ENCODE peak calls at places on chromosomes 1 and 21, in seven cellular contexts. P is CD8-positive, alpha-beta T cell; M is suprapubic skin; W is uterus; X is CD4-positive, CD25-positive, alpha-beta regulatory T cell; E is pancreas; Z is AG04450. I is an unnamed sample.

GRCh38 chr1:109482796-109483638 is 688 bp upstream of the ATXN7L2 start:
- DNase-seq in P (peak), M (no peak), W (peak), X (no peak), E (peak), Z (no peak), I (no peak)

GRCh38 chr1:32755098-32755809 is 52.7 kb upstream of the SYNC start:
- DNase-seq in P (no peak), M (no peak), W (no peak), X (no peak), E (no peak), Z (no peak), I (no peak)

GRCh38 chr1:93979718-93980319 is 70.6 kb upstream of the GCLM start:
- DNase-seq in P (no peak), M (no peak), W (peak), X (no peak), E (peak), Z (peak), I (no peak)

GRCh38 chr1:94798054-94798453 is 22.1 kb upstream of the SLC44A3 start:
- DNase-seq in P (no peak), M (no peak), W (no peak), X (no peak), E (no peak), Z (no peak), I (no peak)

GRCh38 chr1:12057382-12057781 is 5.7 kb upstream of the TNFRSF8 start:
- DNase-seq in P (no peak), M (no peak), W (no peak), X (no peak), E (no peak), Z (no peak), I (no peak)

GRCh38 chr21:41923641-41924342 is 30.0 kb downstream of the C2CD2 start:
- DNase-seq in P (no peak), M (no peak), W (peak), X (no peak), E (no peak), Z (no peak), I (no peak)

GRCh38 chr1:39046811-39047210 is 20.7 kb downstream of the NDUFS5 start:
- DNase-seq in P (no peak), M (peak), W (no peak), X (no peak), E (no peak), Z (no peak), I (no peak)

GRCh38 chr1:119711804-119712341 is at the start of gene PHGDH:
- DNase-seq in P (peak), M (peak), W (peak), X (no peak), E (peak), Z (peak), I (no peak)

GRCh38 chr1:65399003-65399402 is 21.5 kb upstream of the LEPR start:
- DNase-seq in P (no peak), M (no peak), W (no peak), X (no peak), E (no peak), Z (no peak), I (no peak)

GRCh38 chr1:211829343-211830054 is 1.1 kb downstream of the LPGAT1 start:
- DNase-seq in P (no peak), M (no peak), W (peak), X (no peak), E (peak), Z (no peak), I (no peak)

GRCh38 chr1:61053712-61054608 is 28.4 kb upstream of the NFIA start:
- DNase-seq in P (no peak), M (no peak), W (peak), X (no peak), E (peak), Z (no peak), I (no peak)

GRCh38 chr21:38965241-38965640 is 159.5 kb downstream of the ETS2 start:
- DNase-seq in P (no peak), M (no peak), W (no peak), X (no peak), E (no peak), Z (no peak), I (no peak)

GRCh38 chr21:41993744-41994143 is 16.4 kb downstream of the ZBTB21 start:
- DNase-seq in P (no peak), M (no peak), W (peak), X (no peak), E (no peak), Z (peak), I (no peak)

GRCh38 chr1:14977338-14977931 is 176.1 kb upstream of the TMEM51 start:
- DNase-seq in P (no peak), M (no peak), W (no peak), X (no peak), E (no peak), Z (no peak), I (no peak)

GRCh38 chr21:42112223-42112622 is 41.1 kb downstream of the UMODL1 start:
- DNase-seq in P (no peak), M (no peak), W (no peak), X (no peak), E (no peak), Z (no peak), I (no peak)

GRCh38 chr21:25080161-25080560 is 527.1 kb downstream of the MRPL39 start:
- DNase-seq in P (no peak), M (no peak), W (no peak), X (no peak), E (no peak), Z (no peak), I (no peak)

GRCh38 chr1:33183306-33183705 is 1.5 kb upstream of the TRIM62 start:
- DNase-seq in P (no peak), M (peak), W (no peak), X (no peak), E (no peak), Z (no peak), I (no peak)

GRCh38 chr1:234256359-234256758 is 116.9 kb upstream of the COA6 start:
- DNase-seq in P (no peak), M (no peak), W (no peak), X (no peak), E (no peak), Z (no peak), I (peak)

GRCh38 chr1:53678507-53678906 is 60.5 kb downstream of the GLIS1 start:
- DNase-seq in P (no peak), M (no peak), W (no peak), X (no peak), E (no peak), Z (no peak), I (no peak)

GRCh38 chr1:79633456-79633855 is 626.9 kb upstream of the ADGRL4 start:
- DNase-seq in P (no peak), M (no peak), W (no peak), X (no peak), E (no peak), Z (peak), I (peak)

GRCh38 chr1:29221296-29221695 is 9.4 kb downstream of the MECR start:
- DNase-seq in P (no peak), M (no peak), W (no peak), X (no peak), E (no peak), Z (no peak), I (no peak)

GRCh38 chr1:4150262-4150661 is 250.2 kb upstream of the C1orf174 start:
- DNase-seq in P (no peak), M (no peak), W (no peak), X (no peak), E (no peak), Z (no peak), I (no peak)

GRCh38 chr1:25820247-25821111 is 725 bp downstream of the MTFR1L start:
- DNase-seq in P (peak), M (no peak), W (no peak), X (peak), E (peak), Z (no peak), I (peak)

GRCh38 chr1:174215766-174216165 is 56.4 kb downstream of the RABGAP1L start:
- DNase-seq in P (no peak), M (no peak), W (no peak), X (no peak), E (no peak), Z (no peak), I (no peak)

GRCh38 chr1:27138927-27139326 is 16.0 kb downstream of the SLC9A1 start:
- DNase-seq in P (no peak), M (no peak), W (no peak), X (no peak), E (no peak), Z (no peak), I (no peak)

GRCh38 chr1:41840592-41841246 is 78.0 kb downstream of the HIVEP3 start:
- DNase-seq in P (no peak), M (no peak), W (no peak), X (no peak), E (no peak), Z (no peak), I (no peak)

GRCh38 chr1:45669379-45669778 is 17.0 kb downstream of the GPBP1L1 start:
- DNase-seq in P (no peak), M (no peak), W (no peak), X (no peak), E (no peak), Z (no peak), I (no peak)

GRCh38 chr1:169103002-169103401 is 3.5 kb upstream of the ATP1B1 start:
- DNase-seq in P (no peak), M (no peak), W (no peak), X (no peak), E (no peak), Z (no peak), I (no peak)

GRCh38 chr1:169100208-169100882 is 6.1 kb upstream of the ATP1B1 start:
- DNase-seq in P (no peak), M (no peak), W (no peak), X (no peak), E (no peak), Z (no peak), I (no peak)

GRCh38 chr1:169100883-169101214 is 5.6 kb upstream of the ATP1B1 start:
- DNase-seq in P (no peak), M (no peak), W (no peak), X (no peak), E (no peak), Z (no peak), I (no peak)

GRCh38 chr1:169103443-169103842 is 3.0 kb upstream of the ATP1B1 start:
- DNase-seq in P (no peak), M (no peak), W (no peak), X (no peak), E (peak), Z (no peak), I (no peak)

DNA sequence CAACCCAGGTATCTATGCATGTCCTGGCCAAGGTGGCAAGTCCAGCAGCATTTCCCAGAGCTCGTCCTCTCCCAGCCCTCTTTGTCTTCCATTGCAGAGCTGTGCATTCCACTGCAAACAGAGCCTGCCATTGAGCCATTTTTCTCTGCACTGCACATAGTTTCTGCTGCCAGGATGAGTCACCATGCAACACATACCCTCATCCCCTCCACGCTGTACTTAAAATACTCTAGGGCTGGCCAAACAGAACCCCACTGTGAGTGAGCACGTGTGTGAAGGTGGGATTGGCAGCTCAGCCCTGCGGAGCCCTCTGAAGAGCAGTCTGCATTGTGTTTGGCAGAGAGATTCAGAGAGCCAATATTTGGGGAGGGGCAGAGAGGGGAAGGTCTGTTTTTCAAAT is 3.9 kb upstream of the ATP1B1 start:
- DNase-seq in P (no peak), M (no peak), W (no peak), X (no peak), E (peak), Z (peak), I (no peak)
- H3K27ac ChIP-seq in P (no peak), M (peak), W (no peak), X (no peak), E (peak), Z (no peak), I (no peak)

DNA sequence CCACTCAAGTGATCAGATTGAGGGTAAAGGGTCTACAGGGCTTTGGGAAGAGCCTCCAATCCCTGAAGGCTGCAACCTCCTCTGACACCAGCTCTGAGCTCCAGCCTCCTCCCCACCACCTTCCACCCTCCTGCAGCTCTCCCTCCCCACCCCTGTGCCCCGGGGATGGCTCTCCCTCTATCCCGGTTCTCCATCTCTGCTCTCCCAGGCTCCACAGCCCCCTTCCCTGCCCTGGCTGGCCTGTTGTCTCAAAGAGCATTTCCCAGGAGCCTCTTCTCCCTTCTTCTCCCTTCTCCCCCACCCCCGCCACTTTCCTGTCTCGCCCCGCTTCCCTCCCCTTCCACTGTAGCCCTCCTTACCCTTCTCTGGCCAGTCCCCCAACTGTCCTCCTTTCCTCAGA is 1.1 kb downstream of the PLEKHA6 start:
- DNase-seq in P (no peak), M (no peak), W (no peak), X (no peak), E (no peak), Z (no peak), I (no peak)
- H3K27ac ChIP-seq in P (no peak), M (no peak), W (no peak), X (no peak), E (no peak), Z (no peak), I (no peak)

GRCh38 chr1:36463773-36464604 is at the start of gene MRPS15:
- DNase-seq in P (peak), M (peak), W (peak), X (peak), E (peak), Z (peak), I (peak)
- H3K27ac ChIP-seq in P (peak), M (peak), W (peak), X (peak), E (peak), Z (peak), I (peak)

GRCh38 chr1:152392909-152393308 is 21.2 kb downstream of the CRNN start:
- DNase-seq in P (no peak), M (no peak), W (no peak), X (no peak), E (peak), Z (no peak), I (peak)
- H3K27ac ChIP-seq in P (no peak), M (no peak), W (no peak), X (no peak), E (no peak), Z (no peak), I (peak)

GRCh38 chr1:235586992-235587391 is 62.6 kb downstream of the GNG4 start:
- DNase-seq in P (no peak), M (no peak), W (no peak), X (no peak), E (no peak), Z (no peak), I (no peak)

GRCh38 chr1:235586413-235586812 is 63.2 kb downstream of the GNG4 start:
- DNase-seq in P (no peak), M (no peak), W (no peak), X (no peak), E (no peak), Z (no peak), I (no peak)

GRCh38 chr1:235584973-235585372 is 64.6 kb downstream of the GNG4 start:
- DNase-seq in P (no peak), M (no peak), W (no peak), X (no peak), E (no peak), Z (no peak), I (no peak)

GRCh38 chr1:235588156-235588555 is 61.4 kb downstream of the GNG4 start:
- DNase-seq in P (no peak), M (no peak), W (no peak), X (no peak), E (no peak), Z (no peak), I (no peak)

DNA sequence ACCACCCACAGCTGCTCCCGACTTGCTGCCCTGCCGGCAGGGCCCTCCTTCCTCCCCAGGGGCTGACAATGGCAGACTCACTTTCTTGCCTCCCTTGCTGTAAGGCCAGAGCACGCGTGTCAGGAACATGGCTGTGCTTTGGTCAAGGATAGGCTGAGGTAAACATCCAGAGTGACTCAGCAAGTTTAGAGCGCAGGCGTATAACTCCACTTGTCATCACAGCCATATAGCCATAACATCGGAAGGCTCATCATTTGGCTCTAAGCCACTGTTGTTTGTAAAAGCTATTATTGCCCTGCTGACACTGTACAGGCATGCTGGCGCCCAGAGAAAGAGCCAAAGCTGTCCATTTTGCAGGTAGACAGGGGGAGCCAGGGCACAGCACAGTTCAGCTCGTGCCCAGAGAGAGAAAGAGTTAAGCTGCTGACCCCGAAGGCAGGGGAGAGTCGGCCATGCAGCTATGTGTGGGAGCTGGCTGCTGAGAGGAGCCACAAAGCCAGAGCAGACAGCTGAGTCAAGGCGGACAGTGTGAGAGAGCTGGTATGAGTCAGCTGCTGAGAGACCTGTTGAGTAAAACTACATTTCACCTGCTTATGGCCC is 60.6 kb downstream of the GNG4 start:
- DNase-seq in P (no peak), M (no peak), W (peak), X (no peak), E (no peak), Z (no peak), I (peak)
- H3K27ac ChIP-seq in P (no peak), M (no peak), W (peak), X (no peak), E (no peak), Z (no peak), I (no peak)

GRCh38 chr1:162548170-162548569 is 13.4 kb upstream of the UAP1 start:
- DNase-seq in P (no peak), M (peak), W (peak), X (no peak), E (no peak), Z (no peak), I (peak)

GRCh38 chr1:162551969-162552683 is 9.4 kb upstream of the UAP1 start:
- DNase-seq in P (no peak), M (no peak), W (no peak), X (no peak), E (no peak), Z (no peak), I (no peak)

GRCh38 chr1:162552684-162553252 is 8.8 kb upstream of the UAP1 start:
- DNase-seq in P (no peak), M (no peak), W (no peak), X (no peak), E (no peak), Z (no peak), I (no peak)

GRCh38 chr1:162550925-162551324 is 10.6 kb upstream of the UAP1 start:
- DNase-seq in P (no peak), M (no peak), W (no peak), X (no peak), E (no peak), Z (no peak), I (no peak)

GRCh38 chr1:162549001-162549400 is 12.5 kb upstream of the UAP1 start:
- DNase-seq in P (no peak), M (no peak), W (no peak), X (no peak), E (no peak), Z (no peak), I (no peak)
- H3K27ac ChIP-seq in P (no peak), M (peak), W (peak), X (no peak), E (no peak), Z (no peak), I (peak)

GRCh38 chr21:44485254-44485793 is 30.0 kb downstream of the LRRC3 start:
- DNase-seq in P (peak), M (no peak), W (peak), X (peak), E (no peak), Z (no peak), I (no peak)
- H3K27ac ChIP-seq in P (no peak), M (no peak), W (no peak), X (no peak), E (no peak), Z (no peak), I (no peak)

GRCh38 chr21:17976139-17976538 is 157.0 kb upstream of the C21orf91 start:
- DNase-seq in P (no peak), M (no peak), W (no peak), X (no peak), E (no peak), Z (no peak), I (no peak)

DNA sequence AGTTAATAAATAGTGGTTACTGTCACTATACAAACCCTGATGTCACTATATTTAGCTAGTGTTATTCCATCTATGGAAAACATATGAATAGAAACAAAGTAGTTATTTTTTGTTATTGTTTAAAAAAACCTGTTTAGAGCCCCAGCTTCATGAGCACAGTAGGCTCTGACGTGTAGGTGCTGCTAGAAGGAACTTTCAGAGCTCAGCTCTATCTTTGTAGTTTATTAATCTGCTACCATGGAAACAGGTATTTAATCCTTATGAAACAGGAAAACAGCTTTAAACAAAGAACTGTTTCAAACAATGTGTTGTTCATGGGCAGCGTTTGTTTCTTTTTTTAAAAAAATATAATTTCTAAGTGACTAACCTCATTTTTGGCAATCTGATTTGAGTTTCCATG is 161.9 kb upstream of the C21orf91 start:
- DNase-seq in P (no peak), M (no peak), W (no peak), X (no peak), E (no peak), Z (no peak), I (no peak)
- H3K27ac ChIP-seq in P (no peak), M (no peak), W (no peak), X (no peak), E (no peak), Z (no peak), I (no peak)

GRCh38 chr1:90561384-90561783 is 155.7 kb downstream of the BARHL2 start:
- DNase-seq in P (no peak), M (no peak), W (no peak), X (no peak), E (no peak), Z (no peak), I (no peak)

GRCh38 chr1:90558754-90559378 is 158.2 kb downstream of the BARHL2 start:
- DNase-seq in P (no peak), M (no peak), W (no peak), X (no peak), E (no peak), Z (no peak), I (no peak)

GRCh38 chr1:90561926-90562325 is 155.2 kb downstream of the BARHL2 start:
- DNase-seq in P (no peak), M (no peak), W (no peak), X (no peak), E (no peak), Z (no peak), I (no peak)

GRCh38 chr1:90558126-90558525 is 159.0 kb downstream of the BARHL2 start:
- DNase-seq in P (no peak), M (no peak), W (no peak), X (no peak), E (no peak), Z (no peak), I (no peak)

DNA sequence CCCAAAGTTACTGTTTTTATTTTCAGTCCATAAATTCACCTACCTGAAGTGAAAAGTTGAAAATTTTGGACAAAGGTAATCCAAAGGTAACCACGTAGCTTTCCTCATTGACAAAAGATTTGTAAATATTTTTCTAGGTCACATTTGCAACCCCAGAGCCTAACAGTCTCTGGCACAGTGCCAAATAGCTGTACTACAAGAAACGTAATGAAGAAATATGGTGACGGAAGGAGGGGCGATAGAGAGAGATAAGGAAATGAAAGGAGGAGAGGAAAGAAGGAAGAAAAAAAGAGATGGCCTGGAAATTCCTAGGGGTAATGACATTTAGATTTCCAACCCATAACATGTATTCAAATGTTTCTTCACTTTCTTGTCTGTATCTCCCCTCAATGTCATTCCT is 159.4 kb downstream of the BARHL2 start:
- DNase-seq in P (no peak), M (no peak), W (no peak), X (no peak), E (no peak), Z (no peak), I (no peak)
- H3K27ac ChIP-seq in P (no peak), M (no peak), W (no peak), X (no peak), E (no peak), Z (no peak), I (no peak)